ENCODE peak calls at places on chromosomes 1 and 21, in six cellular contexts. One of them, this sample, is unnamed.

GRCh38 chr1:61084560-61084991 is 2.2 kb downstream of the NFIA start:
- DNase-seq in NCI-H345: no peak
- DNase-seq in MG63: no peak
- DNase-seq in T-helper 22 cell: no peak
- DNase-seq in right lobe of liver: no peak
- DNase-seq in NCI-H1048: no peak
- DNase-seq in this sample: no peak

GRCh38 chr1:156579472-156579871 is at the start of gene TTC24:
- DNase-seq in right lobe of liver: no peak
- DNase-seq in NCI-H1048: no peak
- DNase-seq in MG63: no peak
- DNase-seq in T-helper 22 cell: no peak
- DNase-seq in NCI-H345: no peak
- DNase-seq in this sample: no peak

GRCh38 chr1:195951313-195951712 is 656.9 kb downstream of the KCNT2 start:
- DNase-seq in NCI-H1048: no peak
- DNase-seq in MG63: no peak
- DNase-seq in NCI-H345: no peak
- DNase-seq in T-helper 22 cell: no peak
- DNase-seq in right lobe of liver: no peak
- DNase-seq in this sample: no peak

GRCh38 chr1:24828887-24829192 is 83.6 kb downstream of the CLIC4 start:
- DNase-seq in NCI-H1048: no peak
- DNase-seq in NCI-H345: peak; percentile 59
- DNase-seq in right lobe of liver: no peak
- DNase-seq in T-helper 22 cell: no peak
- DNase-seq in MG63: no peak
- DNase-seq in this sample: no peak

GRCh38 chr1:114345930-114346479 is 165.0 kb downstream of the TRIM33 start:
- DNase-seq in right lobe of liver: peak; percentile 61
- DNase-seq in NCI-H1048: no peak
- DNase-seq in NCI-H345: peak; percentile 19
- DNase-seq in MG63: peak; percentile 12
- DNase-seq in T-helper 22 cell: no peak
- DNase-seq in this sample: peak; percentile 32

GRCh38 chr1:78864175-78864574 is 142.4 kb downstream of the ADGRL4 start:
- DNase-seq in right lobe of liver: no peak
- DNase-seq in T-helper 22 cell: no peak
- DNase-seq in MG63: no peak
- DNase-seq in NCI-H345: no peak
- DNase-seq in NCI-H1048: no peak
- DNase-seq in this sample: no peak

GRCh38 chr1:67213164-67213563 is 46.9 kb downstream of the IL23R start:
- DNase-seq in MG63: no peak
- DNase-seq in NCI-H1048: no peak
- DNase-seq in right lobe of liver: no peak
- DNase-seq in NCI-H345: no peak
- DNase-seq in T-helper 22 cell: no peak
- DNase-seq in this sample: no peak

GRCh38 chr1:29368936-29369932 is 132.9 kb downstream of the PTPRU start:
- DNase-seq in right lobe of liver: no peak
- DNase-seq in NCI-H1048: no peak
- DNase-seq in T-helper 22 cell: no peak
- DNase-seq in MG63: no peak
- DNase-seq in NCI-H345: peak; percentile 70
- DNase-seq in this sample: no peak

GRCh38 chr1:91057784-91058183 is 35.9 kb upstream of the ZNF644 start:
- DNase-seq in right lobe of liver: no peak
- DNase-seq in NCI-H1048: no peak
- DNase-seq in NCI-H345: no peak
- DNase-seq in MG63: no peak
- DNase-seq in T-helper 22 cell: no peak
- DNase-seq in this sample: no peak

GRCh38 chr1:228145498-228146425 is 4.0 kb upstream of the GJC2 start:
- DNase-seq in T-helper 22 cell: no peak
- DNase-seq in NCI-H1048: no peak
- DNase-seq in MG63: no peak
- DNase-seq in NCI-H345: no peak
- DNase-seq in right lobe of liver: no peak
- DNase-seq in this sample: peak; percentile 16

GRCh38 chr1:57061369-57061768 is 95.6 kb upstream of the C8B start:
- DNase-seq in MG63: peak; percentile 33
- DNase-seq in right lobe of liver: no peak
- DNase-seq in T-helper 22 cell: no peak
- DNase-seq in NCI-H1048: no peak
- DNase-seq in NCI-H345: peak; percentile 18
- DNase-seq in this sample: peak; percentile 16

GRCh38 chr1:88701275-88701674 is 17.2 kb downstream of the PKN2 start:
- DNase-seq in NCI-H345: no peak
- DNase-seq in NCI-H1048: no peak
- DNase-seq in T-helper 22 cell: no peak
- DNase-seq in right lobe of liver: no peak
- DNase-seq in MG63: no peak
- DNase-seq in this sample: no peak

GRCh38 chr1:113534130-113534817 is 144.0 kb downstream of the MAGI3 start:
- DNase-seq in right lobe of liver: no peak
- DNase-seq in T-helper 22 cell: no peak
- DNase-seq in NCI-H1048: no peak
- DNase-seq in NCI-H345: no peak
- DNase-seq in MG63: peak; percentile 76
- DNase-seq in this sample: no peak

GRCh38 chr1:8091691-8092090 is 65.6 kb upstream of the ERRFI1 start:
- DNase-seq in NCI-H1048: no peak
- DNase-seq in right lobe of liver: no peak
- DNase-seq in MG63: peak; percentile 19
- DNase-seq in T-helper 22 cell: no peak
- DNase-seq in NCI-H345: no peak
- DNase-seq in this sample: no peak

GRCh38 chr1:234108921-234109320 is 204.4 kb downstream of the SLC35F3 start:
- DNase-seq in MG63: peak; percentile 32
- DNase-seq in right lobe of liver: no peak
- DNase-seq in T-helper 22 cell: no peak
- DNase-seq in NCI-H1048: no peak
- DNase-seq in NCI-H345: peak; percentile 8
- DNase-seq in this sample: no peak

GRCh38 chr21:15063821-15064575 is 802 bp downstream of the NRIP1 start:
- DNase-seq in NCI-H345: no peak
- DNase-seq in right lobe of liver: peak; percentile 76
- DNase-seq in T-helper 22 cell: no peak
- DNase-seq in MG63: peak; percentile 62
- DNase-seq in NCI-H1048: no peak
- DNase-seq in this sample: peak; percentile 59

GRCh38 chr1:94821636-94822305 is 1.6 kb downstream of the SLC44A3 start:
- DNase-seq in MG63: no peak
- DNase-seq in NCI-H345: peak; percentile 13
- DNase-seq in right lobe of liver: no peak
- DNase-seq in T-helper 22 cell: no peak
- DNase-seq in NCI-H1048: no peak
- DNase-seq in this sample: no peak

GRCh38 chr1:216832192-216832591 is 109.0 kb upstream of the ESRRG start:
- DNase-seq in NCI-H345: no peak
- DNase-seq in T-helper 22 cell: no peak
- DNase-seq in MG63: no peak
- DNase-seq in NCI-H1048: no peak
- DNase-seq in right lobe of liver: no peak
- DNase-seq in this sample: no peak

GRCh38 chr1:235776396-235776795 is 90.3 kb downstream of the LYST start:
- DNase-seq in NCI-H345: no peak
- DNase-seq in MG63: no peak
- DNase-seq in T-helper 22 cell: no peak
- DNase-seq in right lobe of liver: no peak
- DNase-seq in NCI-H1048: no peak
- DNase-seq in this sample: no peak

GRCh38 chr1:2548068-2548589 is 8.0 kb upstream of the TNFRSF14 start:
- DNase-seq in T-helper 22 cell: peak; percentile 62
- DNase-seq in NCI-H1048: peak; percentile 35
- DNase-seq in NCI-H345: peak; percentile 87
- DNase-seq in MG63: peak; percentile 49
- DNase-seq in right lobe of liver: peak; percentile 92
- DNase-seq in this sample: no peak

This sample was measured in pancreas.